ENCODE peak calls at places on chromosome 1, in four cellular contexts. L is mesothelial cell of epicardium, F is left lobe of liver, G is GM19239. O is an unnamed sample.

GRCh38 chr1:55775007-55775406 is 559.8 kb upstream of the USP24 start:
- DNase-seq in F (no peak), L (no peak), G (no peak), O (no peak)

GRCh38 chr1:157882560-157882959 is 41.0 kb upstream of the CD5L start:
- DNase-seq in G (no peak), L (no peak), F (no peak), O (no peak)

GRCh38 chr1:205294175-205294913 is 27.2 kb downstream of the NUAK2 start:
- DNase-seq in G (no peak), L (no peak), F (peak), O (no peak)

GRCh38 chr1:81554108-81554507 is 246.6 kb upstream of the ADGRL2 start:
- DNase-seq in L (no peak), G (no peak), F (no peak), O (no peak)

GRCh38 chr1:204084247-204084772 is 11.4 kb downstream of the SOX13 start:
- DNase-seq in G (no peak), L (no peak), F (peak), O (no peak)

GRCh38 chr1:204450461-204451257 is 39.0 kb upstream of the PPP1R15B start:
- DNase-seq in G (no peak), L (no peak), F (peak), O (no peak)

GRCh38 chr1:67479146-67479891 is 49.1 kb upstream of the SERBP1 start:
- DNase-seq in F (no peak), L (no peak), G (no peak), O (no peak)

GRCh38 chr1:85587846-85588245 is 7.3 kb downstream of the CCN1 start:
- DNase-seq in G (no peak), L (no peak), F (no peak), O (no peak)

GRCh38 chr1:65021792-65022191 is 55.4 kb upstream of the JAK1 start:
- DNase-seq in L (no peak), F (no peak), G (no peak), O (no peak)

GRCh38 chr1:68758666-68759209 is 261.9 kb upstream of the DEPDC1 start:
- DNase-seq in F (no peak), G (no peak), L (no peak), O (no peak)

GRCh38 chr1:92217721-92218120 is at the start of gene C1orf146:
- DNase-seq in G (no peak), F (no peak), L (no peak), O (no peak)

GRCh38 chr1:204830671-204831585 is 39.7 kb upstream of the NFASC start:
- DNase-seq in F (no peak), G (no peak), L (no peak), O (no peak)

GRCh38 chr1:12244078-12244477 is 14.2 kb downstream of the VPS13D start:
- DNase-seq in G (no peak), F (no peak), L (no peak), O (no peak)

GRCh38 chr1:232766224-232766890 is 38.9 kb upstream of the MAP10 start:
- DNase-seq in L (no peak), F (peak), G (no peak), O (no peak)

GRCh38 chr1:156692409-156692957 is 12.9 kb downstream of the CRABP2 start:
- DNase-seq in F (no peak), G (no peak), L (no peak), O (no peak)

GRCh38 chr1:116529199-116529616 is 41.6 kb downstream of the CD58 start:
- DNase-seq in F (no peak), L (no peak), G (no peak), O (no peak)

GRCh38 chr1:158179301-158180041 is 1.2 kb upstream of the CD1D start:
- DNase-seq in G (peak), F (no peak), L (no peak), O (no peak)

GRCh38 chr1:93257889-93258288 is 77.4 kb downstream of the CCDC18 start:
- DNase-seq in L (no peak), G (no peak), F (no peak), O (no peak)

GRCh38 chr1:227490478-227490877 is 72.9 kb upstream of the ZNF678 start:
- DNase-seq in G (no peak), F (no peak), L (no peak), O (no peak)

GRCh38 chr1:94958081-94958480 is 31.2 kb upstream of the CNN3 start:
- DNase-seq in F (no peak), G (no peak), L (no peak), O (no peak)

O was measured in naive thymus-derived CD4-positive, alpha-beta T cell.